ENCODE peak calls at places on chromosome 1, in seven cellular contexts. One of them, this sample, is unnamed.

GRCh38 chr1:91799159-91799558 is 86.8 kb downstream of the TGFBR3 start:
- DNase-seq in lung microvascular endothelial cell: no peak
- DNase-seq in GM13977: no peak
- DNase-seq in epithelial cell of proximal tubule: no peak
- DNase-seq in stimulated activated CD4-positive, alpha-beta T cell treated with anti-CD3 and anti-CD28 coated beads, Interleukin-1b, Interleukin-23, amount 100 ng/mL, for 1 hour: no peak
- DNase-seq in BE2C: peak
- DNase-seq in iris pigment epithelial cell: no peak
- DNase-seq in this sample: no peak

GRCh38 chr1:18573170-18573569 is 57.5 kb upstream of the PAX7 start:
- DNase-seq in iris pigment epithelial cell: no peak
- DNase-seq in lung microvascular endothelial cell: no peak
- DNase-seq in BE2C: no peak
- DNase-seq in GM13977: no peak
- DNase-seq in epithelial cell of proximal tubule: no peak
- DNase-seq in stimulated activated CD4-positive, alpha-beta T cell treated with anti-CD3 and anti-CD28 coated beads, Interleukin-1b, Interleukin-23, amount 100 ng/mL, for 1 hour: no peak
- DNase-seq in this sample: no peak

GRCh38 chr1:9884805-9885204 is 25.3 kb downstream of the CTNNBIP1 start:
- DNase-seq in iris pigment epithelial cell: no peak
- DNase-seq in stimulated activated CD4-positive, alpha-beta T cell treated with anti-CD3 and anti-CD28 coated beads, Interleukin-1b, Interleukin-23, amount 100 ng/mL, for 1 hour: no peak
- DNase-seq in lung microvascular endothelial cell: no peak
- DNase-seq in BE2C: no peak
- DNase-seq in epithelial cell of proximal tubule: no peak
- DNase-seq in GM13977: no peak
- DNase-seq in this sample: no peak

GRCh38 chr1:161175771-161176453 is 1.4 kb downstream of the B4GALT3 start:
- DNase-seq in stimulated activated CD4-positive, alpha-beta T cell treated with anti-CD3 and anti-CD28 coated beads, Interleukin-1b, Interleukin-23, amount 100 ng/mL, for 1 hour: no peak
- DNase-seq in BE2C: no peak
- DNase-seq in epithelial cell of proximal tubule: no peak
- DNase-seq in iris pigment epithelial cell: no peak
- DNase-seq in lung microvascular endothelial cell: no peak
- DNase-seq in GM13977: peak
- DNase-seq in this sample: no peak

GRCh38 chr1:97996880-97997279 is 76.0 kb upstream of the DPYD start:
- DNase-seq in epithelial cell of proximal tubule: no peak
- DNase-seq in lung microvascular endothelial cell: peak
- DNase-seq in stimulated activated CD4-positive, alpha-beta T cell treated with anti-CD3 and anti-CD28 coated beads, Interleukin-1b, Interleukin-23, amount 100 ng/mL, for 1 hour: no peak
- DNase-seq in BE2C: no peak
- DNase-seq in iris pigment epithelial cell: no peak
- DNase-seq in GM13977: no peak
- DNase-seq in this sample: no peak

GRCh38 chr1:37159102-37159501 is 124.8 kb upstream of the GRIK3 start:
- DNase-seq in stimulated activated CD4-positive, alpha-beta T cell treated with anti-CD3 and anti-CD28 coated beads, Interleukin-1b, Interleukin-23, amount 100 ng/mL, for 1 hour: no peak
- DNase-seq in BE2C: no peak
- DNase-seq in iris pigment epithelial cell: no peak
- DNase-seq in GM13977: no peak
- DNase-seq in lung microvascular endothelial cell: no peak
- DNase-seq in epithelial cell of proximal tubule: no peak
- DNase-seq in this sample: no peak

GRCh38 chr1:225880210-225880584 is 2.0 kb downstream of the TMEM63A start:
- DNase-seq in BE2C: no peak
- DNase-seq in iris pigment epithelial cell: no peak
- DNase-seq in lung microvascular endothelial cell: no peak
- DNase-seq in GM13977: no peak
- DNase-seq in epithelial cell of proximal tubule: no peak
- DNase-seq in stimulated activated CD4-positive, alpha-beta T cell treated with anti-CD3 and anti-CD28 coated beads, Interleukin-1b, Interleukin-23, amount 100 ng/mL, for 1 hour: no peak
- DNase-seq in this sample: no peak

GRCh38 chr1:19514391-19514831 is 29.1 kb upstream of the CAPZB start:
- DNase-seq in iris pigment epithelial cell: peak
- DNase-seq in GM13977: no peak
- DNase-seq in epithelial cell of proximal tubule: no peak
- DNase-seq in lung microvascular endothelial cell: no peak
- DNase-seq in stimulated activated CD4-positive, alpha-beta T cell treated with anti-CD3 and anti-CD28 coated beads, Interleukin-1b, Interleukin-23, amount 100 ng/mL, for 1 hour: no peak
- DNase-seq in BE2C: no peak
- DNase-seq in this sample: no peak